ENCODE peak calls at places on chromosomes 5 and 9, in four cellular contexts. T is posterior vena cava, M is activated T-cell treated with anti-CD3 and anti-CD28 coated beads for 24 hours, D is aorta. C is an unnamed sample.

GRCh38 chr5:157574456-157575095 is 999 bp downstream of the ADAM19 start:
- DNase-seq in T (peak), M (no peak), D (peak), C (peak)

GRCh38 chr9:21965401-21965951 is 28.7 kb downstream of the CDKN2A start:
- DNase-seq in T (peak), M (peak), D (peak), C (no peak)

GRCh38 chr5:67680109-67680508 is 483.5 kb upstream of the CD180 start:
- DNase-seq in T (no peak), M (no peak), D (no peak), C (no peak)

GRCh38 chr9:69996947-69997346 is 46.7 kb upstream of the MAMDC2 start:
- DNase-seq in T (no peak), M (no peak), D (no peak), C (no peak)

GRCh38 chr9:5447337-5447736 is 3.0 kb upstream of the CD274 start:
- DNase-seq in T (no peak), M (no peak), D (no peak), C (no peak)

GRCh38 chr9:84485539-84485938 is 145.0 kb upstream of the SLC28A3 start:
- DNase-seq in T (no peak), M (no peak), D (no peak), C (no peak)

GRCh38 chr9:135862781-135863180 is 44.6 kb downstream of the CAMSAP1 start:
- DNase-seq in T (no peak), M (no peak), D (no peak), C (no peak)

GRCh38 chr5:5919411-5919810 is 458.9 kb downstream of the MED10 start:
- DNase-seq in T (no peak), M (no peak), D (no peak), C (no peak)

GRCh38 chr5:136047858-136048257 is 19.1 kb downstream of the TGFBI start:
- DNase-seq in T (peak), M (no peak), D (peak), C (no peak)

GRCh38 chr5:170903075-170903474 is 41.3 kb downstream of the RANBP17 start:
- DNase-seq in T (no peak), M (no peak), D (peak), C (no peak)

GRCh38 chr5:135052511-135053145 is 18.6 kb upstream of the PITX1 start:
- DNase-seq in T (no peak), M (no peak), D (peak), C (no peak)

GRCh38 chr5:159345336-159345735 is 15.0 kb upstream of the IL12B start:
- DNase-seq in T (no peak), M (no peak), D (no peak), C (no peak)

GRCh38 chr5:126516133-126516532 is 78.9 kb downstream of the ALDH7A1 start:
- DNase-seq in T (no peak), M (no peak), D (no peak), C (no peak)

GRCh38 chr9:17594961-17595360 is 16.1 kb downstream of the SH3GL2 start:
- DNase-seq in T (no peak), M (no peak), D (no peak), C (no peak)

GRCh38 chr9:37220971-37221370 is 100.6 kb downstream of the ZCCHC7 start:
- DNase-seq in T (no peak), M (no peak), D (no peak), C (no peak)

GRCh38 chr5:80055491-80056170 is 20.5 kb downstream of the THBS4 start:
- DNase-seq in T (no peak), M (no peak), D (no peak), C (no peak)

GRCh38 chr5:36438765-36439501 is 137.2 kb upstream of the RANBP3L start:
- DNase-seq in T (no peak), M (no peak), D (no peak), C (no peak)

GRCh38 chr9:131799177-131799823 is 59.4 kb upstream of the RAPGEF1 start:
- DNase-seq in T (no peak), M (peak), D (no peak), C (peak)